ENCODE peak calls at places on chromosomes 2 and 18, in four cellular contexts. K is CD8-positive, alpha-beta T cell; O is AG09309; B is suprapubic skin. X is an unnamed sample.

GRCh38 chr18:5582054-5582453 is 38.3 kb upstream of the EPB41L3 start:
- DNase-seq in B (no peak), K (no peak), O (peak), X (no peak)

GRCh38 chr2:63159262-63159661 is 108.6 kb downstream of the OTX1 start:
- DNase-seq in K (no peak), B (no peak), O (no peak), X (no peak)

GRCh38 chr18:57446322-57446721 is 11.1 kb downstream of the ONECUT2 start:
- DNase-seq in K (no peak), O (no peak), B (no peak), X (no peak)

GRCh38 chr2:74426181-74426758 is 4.7 kb downstream of the WDR54 start:
- DNase-seq in B (peak), K (no peak), O (no peak), X (no peak)

GRCh38 chr2:28095622-28096021 is 205.1 kb downstream of the BABAM2 start:
- DNase-seq in K (no peak), B (no peak), O (no peak), X (no peak)

GRCh38 chr2:220269421-220269820 is 642.0 kb downstream of the SLC4A3 start:
- DNase-seq in B (no peak), O (no peak), K (no peak), X (no peak)

GRCh38 chr2:75647771-75648170 is 1.2 kb downstream of the MRPL19 start:
- DNase-seq in O (no peak), B (no peak), K (no peak), X (no peak)

GRCh38 chr2:32931945-32932709 is 14.6 kb upstream of the LTBP1 start:
- DNase-seq in B (no peak), K (no peak), O (no peak), X (no peak)

GRCh38 chr2:68196120-68196716 is 38.5 kb downstream of the PNO1 start:
- DNase-seq in K (peak), O (no peak), B (no peak), X (peak)

GRCh38 chr2:166665991-166666940 is 172.2 kb upstream of the SCN7A start:
- DNase-seq in K (no peak), B (no peak), O (no peak), X (no peak)

GRCh38 chr18:79818631-79819030 is 20.9 kb downstream of the KCNG2 start:
- DNase-seq in B (no peak), O (no peak), K (no peak), X (no peak)

GRCh38 chr18:49812321-49813070 is 837 bp downstream of the ACAA2 start:
- DNase-seq in B (no peak), O (no peak), K (no peak), X (no peak)

GRCh38 chr18:11040823-11041712 is 108.3 kb downstream of the PIEZO2 start:
- DNase-seq in O (peak), K (peak), B (no peak), X (peak)

GRCh38 chr2:56671973-56672569 is 488.3 kb downstream of the CCDC85A start:
- DNase-seq in O (no peak), K (no peak), B (no peak), X (no peak)

GRCh38 chr18:58538604-58539386 is 90.1 kb downstream of the ALPK2 start:
- DNase-seq in O (no peak), K (no peak), B (no peak), X (no peak)

GRCh38 chr2:60212174-60212945 is 341.1 kb downstream of the BCL11A start:
- DNase-seq in O (no peak), K (no peak), B (no peak), X (no peak)

GRCh38 chr2:12119841-12120240 is 373.4 kb downstream of the LPIN1 start:
- DNase-seq in K (no peak), B (no peak), O (peak), X (no peak)

GRCh38 chr2:20137884-20138283 is 86.5 kb upstream of the LAPTM4A start:
- DNase-seq in B (no peak), K (no peak), O (no peak), X (no peak)

GRCh38 chr2:127157651-127158460 is 50.9 kb upstream of the BIN1 start:
- DNase-seq in O (no peak), K (no peak), B (no peak), X (no peak)

GRCh38 chr2:128970332-128971116 is 651.9 kb upstream of the HS6ST1 start:
- DNase-seq in O (no peak), B (no peak), K (no peak), X (peak)

GRCh38 chr2:170743530-170744239 is 26.5 kb upstream of the ERICH2 start:
- DNase-seq in B (no peak), O (no peak), K (no peak), X (no peak)

GRCh38 chr2:45083175-45083574 is 73.9 kb upstream of the SIX2 start:
- DNase-seq in O (no peak), K (no peak), B (no peak), X (peak)

GRCh38 chr18:62339106-62339988 is 14.2 kb downstream of the TNFRSF11A start:
- DNase-seq in O (peak), K (no peak), B (no peak), X (no peak)

GRCh38 chr18:62073882-62074281 is 113.0 kb downstream of the PIGN start:
- DNase-seq in O (no peak), K (no peak), B (no peak), X (no peak)

GRCh38 chr2:168416555-168416954 is 39.5 kb upstream of the CERS6 start:
- DNase-seq in B (no peak), K (no peak), O (no peak), X (no peak)

GRCh38 chr2:195659114-195659513 is 2.1 kb downstream of the SLC39A10 start:
- DNase-seq in O (no peak), K (no peak), B (no peak), X (peak)

GRCh38 chr2:3708576-3708975 is 5.2 kb downstream of the DCDC2C start:
- DNase-seq in K (no peak), B (no peak), O (no peak), X (no peak)

GRCh38 chr2:88919087-88919738 is 227.7 kb downstream of the RPIA start:
- DNase-seq in B (no peak), K (no peak), O (no peak), X (peak)

GRCh38 chr2:158797963-158798700 is 3.0 kb downstream of the DAPL1 start:
- DNase-seq in K (no peak), B (no peak), O (no peak), X (no peak)

GRCh38 chr2:202529389-202529788 is 105.4 kb upstream of the FAM117B start:
- DNase-seq in B (no peak), K (no peak), O (peak), X (no peak)

GRCh38 chr2:195489101-195489500 is 167.9 kb upstream of the SLC39A10 start:
- DNase-seq in B (no peak), O (no peak), K (no peak), X (no peak)

GRCh38 chr18:70194227-70194890 is 11.1 kb downstream of the RTTN start:
- DNase-seq in O (no peak), K (no peak), B (no peak), X (no peak)

GRCh38 chr2:41847744-41848441 is 199.9 kb upstream of the PKDCC start:
- DNase-seq in K (no peak), O (no peak), B (peak), X (no peak)

GRCh38 chr18:34222396-34223163 is 2.1 kb downstream of the NOL4 start:
- DNase-seq in K (no peak), B (no peak), O (no peak), X (no peak)

GRCh38 chr2:43486604-43487003 is 109.2 kb downstream of the THADA start:
- DNase-seq in K (no peak), O (no peak), B (no peak), X (no peak)

GRCh38 chr2:14661163-14661562 is 28.6 kb downstream of the LRATD1 start:
- DNase-seq in K (no peak), B (no peak), O (no peak), X (no peak)

GRCh38 chr2:187614756-187615155 is 60.5 kb upstream of the TFPI start:
- DNase-seq in O (peak), B (no peak), K (no peak), X (no peak)

GRCh38 chr2:3404495-3404894 is 25.0 kb downstream of the TRAPPC12 start:
- DNase-seq in K (no peak), O (no peak), B (no peak), X (no peak)

GRCh38 chr2:200258881-200259576 is 47.5 kb upstream of the SPATS2L start:
- DNase-seq in B (no peak), O (no peak), K (no peak), X (no peak)

GRCh38 chr18:46252754-46253153 is 148.6 kb downstream of the HAUS1 start:
- DNase-seq in K (no peak), O (no peak), B (no peak), X (no peak)
- H3K4me3 ChIP-seq in K (no peak), O (no peak), B (no peak), X (no peak)

DNA sequence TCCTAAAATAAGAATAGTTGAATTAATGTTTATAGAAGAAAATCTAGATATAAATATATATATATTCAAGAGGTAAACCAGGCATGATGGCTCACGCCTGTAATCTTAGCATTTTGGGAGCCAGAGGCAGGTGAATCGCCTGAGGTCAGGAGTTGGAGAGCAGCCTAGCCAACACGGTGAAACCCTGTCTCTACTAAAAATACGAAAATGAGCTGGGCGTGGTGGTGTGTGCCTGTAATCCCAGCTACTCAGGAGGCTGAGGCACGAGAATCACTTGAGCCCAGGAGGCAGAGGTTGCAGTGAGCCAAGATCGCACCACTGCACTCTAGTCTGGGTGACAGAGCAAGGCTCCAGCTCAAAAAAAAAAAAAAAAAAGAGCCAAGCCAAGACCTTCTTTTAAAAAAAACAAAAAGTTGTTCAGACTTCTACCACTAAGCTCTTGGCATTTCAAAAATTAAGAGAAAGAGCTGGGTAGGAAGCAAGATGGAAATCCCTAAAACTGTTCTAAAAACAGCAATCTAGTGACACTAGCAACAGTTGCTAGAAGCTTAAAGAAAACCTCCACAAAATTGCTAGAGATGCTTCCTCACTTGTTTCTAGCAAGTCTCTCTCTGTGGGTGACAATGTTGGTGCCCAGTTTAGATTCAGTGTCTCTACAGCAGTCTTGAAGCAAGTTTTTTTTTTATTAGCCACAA is 70.4 kb downstream of the ANKRD44 start:
- DNase-seq in O (no peak), B (no peak), K (no peak), X (no peak)
- H3K4me3 ChIP-seq in O (no peak), B (no peak), K (peak), X (no peak)

GRCh38 chr18:3499498-3499897 is 49.5 kb downstream of the TGIF1 start:
- DNase-seq in K (no peak), B (no peak), O (no peak), X (peak)
- H3K4me3 ChIP-seq in K (peak), B (peak), O (peak), X (no peak)

DNA sequence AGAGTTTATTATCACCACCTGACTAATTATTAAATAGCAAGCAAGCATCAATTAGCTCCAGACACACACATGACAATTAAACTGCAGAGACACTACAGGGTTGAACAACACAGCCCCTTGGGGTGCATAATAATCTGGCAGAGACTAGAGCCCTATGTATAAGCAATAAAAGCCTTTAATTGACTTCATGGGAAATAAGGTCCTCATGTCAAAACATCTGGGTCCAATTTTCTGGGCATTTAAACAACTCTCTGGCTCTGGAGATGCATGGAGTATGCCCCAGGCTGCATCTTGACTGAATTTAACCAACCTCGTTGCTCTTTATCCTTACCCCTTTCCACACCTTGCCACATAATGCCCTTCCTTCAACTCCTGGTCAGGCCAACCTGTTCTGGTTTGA is 270.7 kb upstream of the THUMPD2 start:
- DNase-seq in O (no peak), B (no peak), K (no peak), X (no peak)
- H3K4me3 ChIP-seq in O (no peak), B (no peak), K (no peak), X (no peak)